ENCODE peak calls at places on chromosomes 3 and 15, in seven cellular contexts. T is neural crest cell, S is A549, E is GM13976, N is HFFc6, O is mesendoderm, M is foreskin keratinocyte. J is an unnamed sample.

GRCh38 chr3:79872483-79872882 is 104.7 kb upstream of the ROBO1 start:
- DNase-seq in T (no peak), S (peak; percentile 58), E (no peak), N (no peak), O (no peak), M (peak; percentile 44), J (peak; percentile 33)

GRCh38 chr15:82882250-82882928 is 70.1 kb downstream of the HOMER2 start:
- DNase-seq in T (no peak), S (no peak), E (no peak), N (no peak), O (no peak), M (no peak), J (no peak)

GRCh38 chr3:42544492-42545283 is 37.1 kb downstream of the SEC22C start:
- DNase-seq in T (no peak), S (no peak), E (no peak), N (no peak), O (no peak), M (no peak), J (no peak)

GRCh38 chr3:132318451-132318850 is 1.2 kb downstream of the ACP3 start:
- DNase-seq in T (no peak), S (no peak), E (no peak), N (no peak), O (no peak), M (peak; percentile 36), J (no peak)

GRCh38 chr15:42107483-42107882 is 13.1 kb upstream of the PLA2G4D start:
- DNase-seq in T (no peak), S (no peak), E (no peak), N (no peak), O (no peak), M (no peak), J (no peak)

GRCh38 chr15:88904808-88905327 is 8.3 kb downstream of the MFGE8 start:
- DNase-seq in T (peak; percentile 83), S (peak; percentile 82), E (peak; percentile 86), N (peak; percentile 68), O (peak; percentile 91), M (peak; percentile 54), J (peak; percentile 79)

GRCh38 chr3:8705575-8705974 is 28.0 kb upstream of the CAV3 start:
- DNase-seq in T (no peak), S (no peak), E (no peak), N (no peak), O (no peak), M (no peak), J (no peak)

GRCh38 chr15:74725845-74726773 is 781 bp upstream of the CYP1A1 start:
- DNase-seq in T (peak; percentile 65), S (peak; percentile 13), E (peak; percentile 77), N (no peak), O (peak; percentile 34), M (no peak), J (no peak)

GRCh38 chr15:63969652-63970421 is 76.4 kb downstream of the DAPK2 start:
- DNase-seq in T (no peak), S (no peak), E (no peak), N (no peak), O (no peak), M (no peak), J (no peak)

GRCh38 chr3:184541886-184542562 is 19.6 kb upstream of the EPHB3 start:
- DNase-seq in T (no peak), S (no peak), E (no peak), N (no peak), O (no peak), M (no peak), J (no peak)

GRCh38 chr3:46695177-46695961 is 1.9 kb upstream of the ALS2CL start:
- DNase-seq in T (peak; percentile 27), S (peak; percentile 40), E (peak; percentile 60), N (no peak), O (peak; percentile 85), M (peak; percentile 25), J (no peak)

GRCh38 chr3:89697321-89697916 is 590.0 kb downstream of the EPHA3 start:
- DNase-seq in T (no peak), S (no peak), E (no peak), N (no peak), O (no peak), M (peak; percentile 9), J (no peak)

GRCh38 chr3:66110840-66111239 is 72.1 kb upstream of the MAGI1 start:
- DNase-seq in T (no peak), S (no peak), E (no peak), N (no peak), O (peak; percentile 77), M (no peak), J (no peak)

GRCh38 chr15:58066042-58066867 is 744 bp upstream of the ALDH1A2 start:
- DNase-seq in T (peak; percentile 69), S (peak; percentile 61), E (peak; percentile 67), N (peak; percentile 11), O (peak; percentile 69), M (peak; percentile 29), J (no peak)